ENCODE peak calls at places on chromosomes 11 and 22, in four cellular contexts. One of them, this sample, is unnamed.

GRCh38 chr11:76240666-76241065 is 34.4 kb upstream of the WNT11 start:
- DNase-seq in astrocyte: no peak
- DNase-seq in lung: no peak
- DNase-seq in NCI-H1105: no peak
- DNase-seq in this sample: no peak

GRCh38 chr11:15216678-15217077 is 102.0 kb downstream of the INSC start:
- DNase-seq in astrocyte: no peak
- DNase-seq in lung: no peak
- DNase-seq in NCI-H1105: no peak
- DNase-seq in this sample: no peak

GRCh38 chr11:119800171-119800570 is 71.2 kb upstream of the NECTIN1 start:
- DNase-seq in astrocyte: peak; percentile 50
- DNase-seq in lung: no peak
- DNase-seq in NCI-H1105: no peak
- DNase-seq in this sample: no peak

GRCh38 chr11:15665368-15665871 is 550.7 kb downstream of the INSC start:
- DNase-seq in astrocyte: peak; percentile 85
- DNase-seq in lung: peak; percentile 22
- DNase-seq in NCI-H1105: no peak
- DNase-seq in this sample: peak; percentile 20

GRCh38 chr11:86724137-86724536 is 51.7 kb upstream of the ME3 start:
- DNase-seq in astrocyte: no peak
- DNase-seq in lung: no peak
- DNase-seq in NCI-H1105: no peak
- DNase-seq in this sample: no peak

GRCh38 chr11:67276821-67277230 is 10.6 kb downstream of the GRK2 start:
- DNase-seq in astrocyte: no peak
- DNase-seq in lung: no peak
- DNase-seq in NCI-H1105: no peak
- DNase-seq in this sample: no peak

GRCh38 chr11:117633976-117634755 is 162.8 kb downstream of the DSCAML1 start:
- DNase-seq in astrocyte: no peak
- DNase-seq in lung: no peak
- DNase-seq in NCI-H1105: no peak
- DNase-seq in this sample: no peak

GRCh38 chr11:725624-726202 is 19.7 kb downstream of the EPS8L2 start:
- DNase-seq in astrocyte: no peak
- DNase-seq in lung: no peak
- DNase-seq in NCI-H1105: no peak
- DNase-seq in this sample: no peak

GRCh38 chr22:48081281-48081680 is 1318.8 kb downstream of the TBC1D22A start:
- DNase-seq in astrocyte: no peak
- DNase-seq in lung: no peak
- DNase-seq in NCI-H1105: no peak
- DNase-seq in this sample: no peak

GRCh38 chr11:108873305-108873704 is 208.4 kb downstream of the DDX10 start:
- DNase-seq in astrocyte: peak; percentile 88
- DNase-seq in lung: no peak
- DNase-seq in NCI-H1105: no peak
- DNase-seq in this sample: no peak

GRCh38 chr11:72144807-72145565 is 9.5 kb downstream of the FOLR3 start:
- DNase-seq in astrocyte: peak; percentile 84
- DNase-seq in lung: no peak
- DNase-seq in NCI-H1105: no peak
- DNase-seq in this sample: peak; percentile 13

GRCh38 chr11:67280791-67281551 is 8.1 kb upstream of the ANKRD13D start:
- DNase-seq in astrocyte: no peak
- DNase-seq in lung: no peak
- DNase-seq in NCI-H1105: no peak
- DNase-seq in this sample: no peak

GRCh38 chr11:33375236-33375635 is 118.1 kb downstream of the HIPK3 start:
- DNase-seq in astrocyte: no peak
- DNase-seq in lung: no peak
- DNase-seq in NCI-H1105: no peak
- DNase-seq in this sample: no peak